ENCODE peak calls at places on chromosomes 16 and 17, in ten cellular contexts. One of them, this sample, is unnamed.

GRCh38 chr16:2949705-2950399 is 14.2 kb upstream of the KREMEN2 start:
- DNase-seq in non-pigmented ciliary epithelial cell: no peak
- DNase-seq in T-cell: no peak
- DNase-seq in mesendoderm: no peak
- DNase-seq in GF-D8: no peak
- DNase-seq in stimulated activated effector memory CD8-positive, alpha-beta T cell treated with anti-CD3 and anti-CD28 coated beads, Interleukin-12 subunit alpha, Interleukin-12 subunit beta, amount 100 ng/mL, for 72 hours: no peak
- DNase-seq in EL: no peak
- DNase-seq in K562: no peak
- DNase-seq in CD8-positive, alpha-beta memory T cell: no peak
- DNase-seq in T-helper 17 cell: no peak
- DNase-seq in this sample: no peak

GRCh38 chr17:43962479-43962878 is 8.7 kb upstream of the PYY start:
- DNase-seq in T-cell: no peak
- DNase-seq in stimulated activated effector memory CD8-positive, alpha-beta T cell treated with anti-CD3 and anti-CD28 coated beads, Interleukin-12 subunit alpha, Interleukin-12 subunit beta, amount 100 ng/mL, for 72 hours: no peak
- DNase-seq in GF-D8: no peak
- DNase-seq in EL: no peak
- DNase-seq in non-pigmented ciliary epithelial cell: no peak
- DNase-seq in K562: no peak
- DNase-seq in mesendoderm: no peak
- DNase-seq in CD8-positive, alpha-beta memory T cell: peak; percentile 6
- DNase-seq in T-helper 17 cell: no peak
- DNase-seq in this sample: no peak

GRCh38 chr17:78442648-78443128 is 64.2 kb downstream of the PGS1 start:
- DNase-seq in EL: no peak
- DNase-seq in CD8-positive, alpha-beta memory T cell: no peak
- DNase-seq in stimulated activated effector memory CD8-positive, alpha-beta T cell treated with anti-CD3 and anti-CD28 coated beads, Interleukin-12 subunit alpha, Interleukin-12 subunit beta, amount 100 ng/mL, for 72 hours: no peak
- DNase-seq in non-pigmented ciliary epithelial cell: no peak
- DNase-seq in mesendoderm: no peak
- DNase-seq in GF-D8: peak; percentile 90
- DNase-seq in K562: no peak
- DNase-seq in T-helper 17 cell: no peak
- DNase-seq in T-cell: peak; percentile 50
- DNase-seq in this sample: no peak

GRCh38 chr17:39195568-39196160 is 1.8 kb downstream of the CACNB1 start:
- DNase-seq in T-cell: no peak
- DNase-seq in stimulated activated effector memory CD8-positive, alpha-beta T cell treated with anti-CD3 and anti-CD28 coated beads, Interleukin-12 subunit alpha, Interleukin-12 subunit beta, amount 100 ng/mL, for 72 hours: no peak
- DNase-seq in non-pigmented ciliary epithelial cell: no peak
- DNase-seq in T-helper 17 cell: no peak
- DNase-seq in EL: no peak
- DNase-seq in K562: no peak
- DNase-seq in mesendoderm: no peak
- DNase-seq in GF-D8: no peak
- DNase-seq in CD8-positive, alpha-beta memory T cell: peak; percentile 52
- DNase-seq in this sample: no peak

GRCh38 chr16:81723098-81723723 is 55.9 kb upstream of the PLCG2 start:
- DNase-seq in stimulated activated effector memory CD8-positive, alpha-beta T cell treated with anti-CD3 and anti-CD28 coated beads, Interleukin-12 subunit alpha, Interleukin-12 subunit beta, amount 100 ng/mL, for 72 hours: peak; percentile 41
- DNase-seq in EL: peak; percentile 81
- DNase-seq in non-pigmented ciliary epithelial cell: no peak
- DNase-seq in CD8-positive, alpha-beta memory T cell: peak; percentile 66
- DNase-seq in K562: peak; percentile 63
- DNase-seq in T-helper 17 cell: no peak
- DNase-seq in T-cell: peak; percentile 58
- DNase-seq in GF-D8: peak; percentile 44
- DNase-seq in mesendoderm: peak; percentile 87
- DNase-seq in this sample: no peak

GRCh38 chr16:83335076-83335475 is 472.7 kb upstream of the HSBP1 start:
- DNase-seq in T-cell: no peak
- DNase-seq in non-pigmented ciliary epithelial cell: no peak
- DNase-seq in EL: no peak
- DNase-seq in CD8-positive, alpha-beta memory T cell: no peak
- DNase-seq in mesendoderm: no peak
- DNase-seq in T-helper 17 cell: no peak
- DNase-seq in GF-D8: no peak
- DNase-seq in stimulated activated effector memory CD8-positive, alpha-beta T cell treated with anti-CD3 and anti-CD28 coated beads, Interleukin-12 subunit alpha, Interleukin-12 subunit beta, amount 100 ng/mL, for 72 hours: no peak
- DNase-seq in K562: no peak
- DNase-seq in this sample: no peak

GRCh38 chr16:85178006-85178591 is 65.8 kb upstream of the CIBAR2 start:
- DNase-seq in non-pigmented ciliary epithelial cell: no peak
- DNase-seq in T-helper 17 cell: no peak
- DNase-seq in CD8-positive, alpha-beta memory T cell: no peak
- DNase-seq in mesendoderm: no peak
- DNase-seq in T-cell: no peak
- DNase-seq in EL: no peak
- DNase-seq in stimulated activated effector memory CD8-positive, alpha-beta T cell treated with anti-CD3 and anti-CD28 coated beads, Interleukin-12 subunit alpha, Interleukin-12 subunit beta, amount 100 ng/mL, for 72 hours: no peak
- DNase-seq in GF-D8: no peak
- DNase-seq in K562: no peak
- DNase-seq in this sample: no peak

GRCh38 chr17:30908717-30909420 is 2.8 kb upstream of the TEFM start:
- DNase-seq in T-cell: no peak
- DNase-seq in stimulated activated effector memory CD8-positive, alpha-beta T cell treated with anti-CD3 and anti-CD28 coated beads, Interleukin-12 subunit alpha, Interleukin-12 subunit beta, amount 100 ng/mL, for 72 hours: no peak
- DNase-seq in EL: no peak
- DNase-seq in T-helper 17 cell: no peak
- DNase-seq in GF-D8: no peak
- DNase-seq in CD8-positive, alpha-beta memory T cell: no peak
- DNase-seq in K562: no peak
- DNase-seq in non-pigmented ciliary epithelial cell: no peak
- DNase-seq in mesendoderm: no peak
- DNase-seq in this sample: no peak

GRCh38 chr16:52203096-52203495 is 343.8 kb downstream of the TOX3 start:
- DNase-seq in T-cell: no peak
- DNase-seq in GF-D8: no peak
- DNase-seq in non-pigmented ciliary epithelial cell: no peak
- DNase-seq in K562: no peak
- DNase-seq in T-helper 17 cell: no peak
- DNase-seq in stimulated activated effector memory CD8-positive, alpha-beta T cell treated with anti-CD3 and anti-CD28 coated beads, Interleukin-12 subunit alpha, Interleukin-12 subunit beta, amount 100 ng/mL, for 72 hours: no peak
- DNase-seq in mesendoderm: peak; percentile 43
- DNase-seq in EL: no peak
- DNase-seq in CD8-positive, alpha-beta memory T cell: no peak
- DNase-seq in this sample: no peak

GRCh38 chr17:65627892-65628622 is 66.6 kb upstream of the AXIN2 start:
- DNase-seq in EL: peak; percentile 74
- DNase-seq in CD8-positive, alpha-beta memory T cell: no peak
- DNase-seq in T-cell: no peak
- DNase-seq in T-helper 17 cell: no peak
- DNase-seq in stimulated activated effector memory CD8-positive, alpha-beta T cell treated with anti-CD3 and anti-CD28 coated beads, Interleukin-12 subunit alpha, Interleukin-12 subunit beta, amount 100 ng/mL, for 72 hours: no peak
- DNase-seq in mesendoderm: no peak
- DNase-seq in non-pigmented ciliary epithelial cell: peak; percentile 55
- DNase-seq in GF-D8: no peak
- DNase-seq in K562: no peak
- DNase-seq in this sample: no peak

GRCh38 chr17:34633351-34633750 is 54.0 kb downstream of the TMEM132E start:
- DNase-seq in stimulated activated effector memory CD8-positive, alpha-beta T cell treated with anti-CD3 and anti-CD28 coated beads, Interleukin-12 subunit alpha, Interleukin-12 subunit beta, amount 100 ng/mL, for 72 hours: no peak
- DNase-seq in mesendoderm: peak; percentile 31
- DNase-seq in K562: no peak
- DNase-seq in T-helper 17 cell: no peak
- DNase-seq in EL: no peak
- DNase-seq in T-cell: no peak
- DNase-seq in non-pigmented ciliary epithelial cell: no peak
- DNase-seq in GF-D8: no peak
- DNase-seq in CD8-positive, alpha-beta memory T cell: peak; percentile 8
- DNase-seq in this sample: no peak

GRCh38 chr17:32777922-32778321 is 99.0 kb downstream of the MYO1D start:
- DNase-seq in K562: no peak
- DNase-seq in GF-D8: no peak
- DNase-seq in stimulated activated effector memory CD8-positive, alpha-beta T cell treated with anti-CD3 and anti-CD28 coated beads, Interleukin-12 subunit alpha, Interleukin-12 subunit beta, amount 100 ng/mL, for 72 hours: no peak
- DNase-seq in mesendoderm: no peak
- DNase-seq in CD8-positive, alpha-beta memory T cell: no peak
- DNase-seq in EL: no peak
- DNase-seq in T-helper 17 cell: no peak
- DNase-seq in non-pigmented ciliary epithelial cell: no peak
- DNase-seq in T-cell: no peak
- DNase-seq in this sample: no peak

GRCh38 chr16:84453061-84453752 is 51.3 kb downstream of the MEAK7 start:
- DNase-seq in EL: no peak
- DNase-seq in stimulated activated effector memory CD8-positive, alpha-beta T cell treated with anti-CD3 and anti-CD28 coated beads, Interleukin-12 subunit alpha, Interleukin-12 subunit beta, amount 100 ng/mL, for 72 hours: no peak
- DNase-seq in T-cell: no peak
- DNase-seq in GF-D8: no peak
- DNase-seq in CD8-positive, alpha-beta memory T cell: no peak
- DNase-seq in T-helper 17 cell: no peak
- DNase-seq in non-pigmented ciliary epithelial cell: no peak
- DNase-seq in K562: no peak
- DNase-seq in mesendoderm: no peak
- DNase-seq in this sample: no peak

GRCh38 chr17:17021194-17021863 is 20.9 kb upstream of the MPRIP start:
- DNase-seq in GF-D8: no peak
- DNase-seq in K562: peak; percentile 39
- DNase-seq in stimulated activated effector memory CD8-positive, alpha-beta T cell treated with anti-CD3 and anti-CD28 coated beads, Interleukin-12 subunit alpha, Interleukin-12 subunit beta, amount 100 ng/mL, for 72 hours: no peak
- DNase-seq in mesendoderm: peak; percentile 84
- DNase-seq in T-helper 17 cell: no peak
- DNase-seq in CD8-positive, alpha-beta memory T cell: peak; percentile 27
- DNase-seq in non-pigmented ciliary epithelial cell: no peak
- DNase-seq in T-cell: no peak
- DNase-seq in EL: peak; percentile 28
- DNase-seq in this sample: no peak

GRCh38 chr16:72877374-72878028 is 170.4 kb downstream of the ZFHX3 start:
- DNase-seq in stimulated activated effector memory CD8-positive, alpha-beta T cell treated with anti-CD3 and anti-CD28 coated beads, Interleukin-12 subunit alpha, Interleukin-12 subunit beta, amount 100 ng/mL, for 72 hours: no peak
- DNase-seq in T-cell: no peak
- DNase-seq in EL: peak; percentile 96
- DNase-seq in CD8-positive, alpha-beta memory T cell: no peak
- DNase-seq in T-helper 17 cell: no peak
- DNase-seq in K562: no peak
- DNase-seq in GF-D8: no peak
- DNase-seq in non-pigmented ciliary epithelial cell: peak; percentile 79
- DNase-seq in mesendoderm: peak; percentile 88
- DNase-seq in this sample: no peak

GRCh38 chr16:11171448-11171709 is 84.6 kb downstream of the SOCS1 start:
- DNase-seq in mesendoderm: no peak
- DNase-seq in non-pigmented ciliary epithelial cell: no peak
- DNase-seq in EL: no peak
- DNase-seq in GF-D8: no peak
- DNase-seq in stimulated activated effector memory CD8-positive, alpha-beta T cell treated with anti-CD3 and anti-CD28 coated beads, Interleukin-12 subunit alpha, Interleukin-12 subunit beta, amount 100 ng/mL, for 72 hours: no peak
- DNase-seq in T-cell: no peak
- DNase-seq in K562: no peak
- DNase-seq in CD8-positive, alpha-beta memory T cell: no peak
- DNase-seq in T-helper 17 cell: no peak
- DNase-seq in this sample: no peak

GRCh38 chr17:18161226-18162094 is 22.2 kb upstream of the ALKBH5 start:
- DNase-seq in EL: no peak
- DNase-seq in T-cell: no peak
- DNase-seq in K562: peak; percentile 21
- DNase-seq in CD8-positive, alpha-beta memory T cell: no peak
- DNase-seq in T-helper 17 cell: no peak
- DNase-seq in non-pigmented ciliary epithelial cell: no peak
- DNase-seq in mesendoderm: no peak
- DNase-seq in GF-D8: no peak
- DNase-seq in stimulated activated effector memory CD8-positive, alpha-beta T cell treated with anti-CD3 and anti-CD28 coated beads, Interleukin-12 subunit alpha, Interleukin-12 subunit beta, amount 100 ng/mL, for 72 hours: no peak
- DNase-seq in this sample: no peak

GRCh38 chr17:6456914-6457687 is 12.8 kb downstream of the PIMREG start:
- DNase-seq in GF-D8: no peak
- DNase-seq in EL: peak; percentile 84
- DNase-seq in mesendoderm: peak; percentile 41
- DNase-seq in non-pigmented ciliary epithelial cell: no peak
- DNase-seq in CD8-positive, alpha-beta memory T cell: no peak
- DNase-seq in T-cell: no peak
- DNase-seq in T-helper 17 cell: no peak
- DNase-seq in stimulated activated effector memory CD8-positive, alpha-beta T cell treated with anti-CD3 and anti-CD28 coated beads, Interleukin-12 subunit alpha, Interleukin-12 subunit beta, amount 100 ng/mL, for 72 hours: no peak
- DNase-seq in K562: peak; percentile 71
- DNase-seq in this sample: no peak

GRCh38 chr17:2050871-2051387 is 4.0 kb upstream of the HIC1 start:
- DNase-seq in CD8-positive, alpha-beta memory T cell: no peak
- DNase-seq in EL: peak; percentile 46
- DNase-seq in stimulated activated effector memory CD8-positive, alpha-beta T cell treated with anti-CD3 and anti-CD28 coated beads, Interleukin-12 subunit alpha, Interleukin-12 subunit beta, amount 100 ng/mL, for 72 hours: no peak
- DNase-seq in GF-D8: no peak
- DNase-seq in K562: no peak
- DNase-seq in non-pigmented ciliary epithelial cell: no peak
- DNase-seq in T-cell: no peak
- DNase-seq in T-helper 17 cell: no peak
- DNase-seq in mesendoderm: no peak
- DNase-seq in this sample: no peak

GRCh38 chr16:57093845-57094564 is 1.6 kb downstream of the CPNE2 start:
- DNase-seq in K562: no peak
- DNase-seq in CD8-positive, alpha-beta memory T cell: no peak
- DNase-seq in GF-D8: no peak
- DNase-seq in non-pigmented ciliary epithelial cell: no peak
- DNase-seq in stimulated activated effector memory CD8-positive, alpha-beta T cell treated with anti-CD3 and anti-CD28 coated beads, Interleukin-12 subunit alpha, Interleukin-12 subunit beta, amount 100 ng/mL, for 72 hours: no peak
- DNase-seq in EL: no peak
- DNase-seq in mesendoderm: no peak
- DNase-seq in T-cell: no peak
- DNase-seq in T-helper 17 cell: no peak
- DNase-seq in this sample: no peak

This sample was measured in activated gamma-delta T cell.